ENCODE peak calls at places on chromosomes 7 and 10, in five cellular contexts. One of them, this sample, is unnamed.

GRCh38 chr7:732094-732541 is 5.0 kb upstream of the PRKAR1B start:
- DNase-seq in fibroblast of mammary gland: no peak
- DNase-seq in fibroblast of pulmonary artery: no peak
- DNase-seq in tibial nerve: no peak
- DNase-seq in heart left ventricle: peak; percentile 75
- DNase-seq in this sample: peak; percentile 58

GRCh38 chr10:103618575-103619423 is 125.3 kb downstream of the NEURL1 start:
- DNase-seq in fibroblast of mammary gland: peak; percentile 83
- DNase-seq in fibroblast of pulmonary artery: peak; percentile 70
- DNase-seq in tibial nerve: peak; percentile 81
- DNase-seq in heart left ventricle: peak; percentile 75
- DNase-seq in this sample: peak; percentile 75

GRCh38 chr7:128783143-128783799 is 7.7 kb upstream of the OPN1SW start:
- DNase-seq in fibroblast of mammary gland: peak; percentile 91
- DNase-seq in fibroblast of pulmonary artery: peak; percentile 94
- DNase-seq in tibial nerve: peak; percentile 72
- DNase-seq in heart left ventricle: peak; percentile 90
- DNase-seq in this sample: peak; percentile 80

GRCh38 chr10:63703113-63703670 is 182.0 kb downstream of the REEP3 start:
- DNase-seq in fibroblast of mammary gland: peak; percentile 53
- DNase-seq in fibroblast of pulmonary artery: peak; percentile 38
- DNase-seq in tibial nerve: no peak
- DNase-seq in heart left ventricle: no peak
- DNase-seq in this sample: no peak

GRCh38 chr10:85902046-85902445 is 464.5 kb downstream of the GRID1 start:
- DNase-seq in fibroblast of mammary gland: no peak
- DNase-seq in fibroblast of pulmonary artery: peak; percentile 4
- DNase-seq in tibial nerve: no peak
- DNase-seq in heart left ventricle: no peak
- DNase-seq in this sample: no peak

GRCh38 chr7:30771859-30772429 is 727 bp downstream of the MINDY4 start:
- DNase-seq in fibroblast of mammary gland: no peak
- DNase-seq in fibroblast of pulmonary artery: no peak
- DNase-seq in tibial nerve: no peak
- DNase-seq in heart left ventricle: no peak
- DNase-seq in this sample: no peak

GRCh38 chr7:40348126-40348728 is 213.4 kb downstream of the SUGCT start:
- DNase-seq in fibroblast of mammary gland: no peak
- DNase-seq in fibroblast of pulmonary artery: peak; percentile 11
- DNase-seq in tibial nerve: no peak
- DNase-seq in heart left ventricle: no peak
- DNase-seq in this sample: no peak

GRCh38 chr7:77331938-77332695 is 84.0 kb downstream of the GSAP start:
- DNase-seq in fibroblast of mammary gland: peak; percentile 95
- DNase-seq in fibroblast of pulmonary artery: peak; percentile 95
- DNase-seq in tibial nerve: peak; percentile 78
- DNase-seq in heart left ventricle: peak; percentile 72
- DNase-seq in this sample: peak; percentile 85

GRCh38 chr10:28393956-28394568 is 91.2 kb upstream of the MPP7 start:
- DNase-seq in fibroblast of mammary gland: peak; percentile 67
- DNase-seq in fibroblast of pulmonary artery: peak; percentile 72
- DNase-seq in tibial nerve: peak; percentile 74
- DNase-seq in heart left ventricle: peak; percentile 40
- DNase-seq in this sample: peak; percentile 30

GRCh38 chr10:14173706-14174594 is 156.8 kb downstream of the FRMD4A start:
- DNase-seq in fibroblast of mammary gland: no peak
- DNase-seq in fibroblast of pulmonary artery: no peak
- DNase-seq in tibial nerve: no peak
- DNase-seq in heart left ventricle: no peak
- DNase-seq in this sample: no peak

GRCh38 chr10:119687192-119688032 is 36.2 kb downstream of the BAG3 start:
- DNase-seq in fibroblast of mammary gland: no peak
- DNase-seq in fibroblast of pulmonary artery: peak; percentile 51
- DNase-seq in tibial nerve: no peak
- DNase-seq in heart left ventricle: no peak
- DNase-seq in this sample: no peak

GRCh38 chr10:96089116-96089515 is 41.0 kb upstream of the ZNF518A start:
- DNase-seq in fibroblast of mammary gland: no peak
- DNase-seq in fibroblast of pulmonary artery: no peak
- DNase-seq in tibial nerve: no peak
- DNase-seq in heart left ventricle: no peak
- DNase-seq in this sample: no peak
- H3K4me3 ChIP-seq in fibroblast of mammary gland: peak overlapping the region; percentile 91
- H3K4me3 ChIP-seq in fibroblast of pulmonary artery: peak overlapping the region; percentile 76
- H3K4me3 ChIP-seq in tibial nerve: peak overlapping the region; percentile 54
- H3K4me3 ChIP-seq in heart left ventricle: peak overlapping the region; percentile 89
- H3K4me3 ChIP-seq in this sample: peak overlapping the region; percentile 83

DNA sequence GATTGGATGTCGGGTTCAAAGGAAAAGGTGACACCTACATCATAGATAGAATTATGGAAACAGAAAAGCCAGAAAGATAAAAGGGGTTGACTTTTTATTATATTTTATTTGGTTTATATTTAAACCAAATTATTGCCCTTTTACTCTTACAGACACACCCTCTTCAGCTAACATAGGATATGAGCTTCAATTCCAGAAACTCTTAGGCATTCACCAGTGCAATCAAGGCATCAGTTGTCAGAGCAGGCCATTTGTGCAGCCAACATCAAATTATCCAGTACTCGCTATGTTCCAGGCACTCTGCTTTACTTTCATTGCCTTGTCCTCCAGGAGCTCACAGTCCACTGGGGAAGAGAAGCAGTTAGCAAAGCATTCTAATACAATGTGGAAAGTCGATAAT is 347.5 kb downstream of the TFEC start:
- DNase-seq in fibroblast of mammary gland: no peak
- DNase-seq in fibroblast of pulmonary artery: no peak
- DNase-seq in tibial nerve: no peak
- DNase-seq in heart left ventricle: no peak
- DNase-seq in this sample: no peak
- H3K4me3 ChIP-seq in fibroblast of mammary gland: no peak overlapping the region
- H3K4me3 ChIP-seq in fibroblast of pulmonary artery: no peak overlapping the region
- H3K4me3 ChIP-seq in tibial nerve: no peak overlapping the region
- H3K4me3 ChIP-seq in heart left ventricle: no peak overlapping the region
- H3K4me3 ChIP-seq in this sample: no peak overlapping the region

GRCh38 chr10:23343591-23344225 is 889 bp downstream of the C10orf67 start:
- DNase-seq in fibroblast of mammary gland: peak; percentile 40
- DNase-seq in fibroblast of pulmonary artery: peak; percentile 49
- DNase-seq in tibial nerve: no peak
- DNase-seq in heart left ventricle: peak; percentile 68
- DNase-seq in this sample: peak; percentile 66
- H3K4me3 ChIP-seq in fibroblast of mammary gland: peak overlapping the region; percentile 65
- H3K4me3 ChIP-seq in fibroblast of pulmonary artery: peak overlapping the region; percentile 59
- H3K4me3 ChIP-seq in tibial nerve: peak overlapping the region; percentile 58
- H3K4me3 ChIP-seq in heart left ventricle: peak overlapping the region; percentile 57
- H3K4me3 ChIP-seq in this sample: peak overlapping the region; percentile 64

DNA sequence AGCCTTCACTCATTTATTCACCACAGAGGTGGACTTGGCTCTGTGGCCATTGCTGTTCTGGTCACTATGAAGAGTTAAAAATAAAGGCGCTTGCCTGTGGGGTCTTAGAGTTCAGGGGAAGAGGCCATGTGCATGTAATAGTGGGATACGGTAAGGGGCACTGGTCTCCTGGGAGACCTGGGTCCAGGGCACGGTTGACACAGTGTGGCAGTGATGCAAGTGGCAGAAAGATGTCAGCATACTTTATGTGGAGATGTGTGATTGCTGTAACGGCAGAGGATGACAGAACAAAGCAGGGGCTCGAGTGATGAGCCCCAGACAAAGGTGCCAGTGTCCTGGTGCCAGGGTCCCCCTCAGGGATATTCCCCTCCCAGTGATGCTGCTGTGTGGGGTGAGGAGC is 8.6 kb downstream of the ZSCAN25 start:
- DNase-seq in fibroblast of mammary gland: no peak
- DNase-seq in fibroblast of pulmonary artery: no peak
- DNase-seq in tibial nerve: no peak
- DNase-seq in heart left ventricle: no peak
- DNase-seq in this sample: no peak
- H3K4me3 ChIP-seq in fibroblast of mammary gland: no peak overlapping the region
- H3K4me3 ChIP-seq in fibroblast of pulmonary artery: no peak overlapping the region
- H3K4me3 ChIP-seq in tibial nerve: no peak overlapping the region
- H3K4me3 ChIP-seq in heart left ventricle: no peak overlapping the region
- H3K4me3 ChIP-seq in this sample: no peak overlapping the region

This sample was measured in heart right ventricle.